ENCODE peak calls at places on chromosomes 6 and 20, in six cellular contexts. Q is esophagus squamous epithelium, G is GM06990, J is HFF-Myc, F is GM23248, C is brain microvascular endothelial cell. V is an unnamed sample.

GRCh38 chr6:27312146-27312949 is at the start of gene POM121L2:
- DNase-seq in F (peak; percentile 62), G (peak; percentile 66), J (no peak), C (peak; percentile 59), Q (no peak), V (no peak)

GRCh38 chr6:166473886-166474596 is 91.3 kb upstream of the MPC1 start:
- DNase-seq in Q (no peak), G (no peak), J (no peak), C (no peak), F (no peak), V (no peak)

GRCh38 chr6:98927534-98927933 is 20.2 kb downstream of the FBXL4 start:
- DNase-seq in G (no peak), Q (no peak), C (no peak), F (no peak), J (no peak), V (no peak)

GRCh38 chr20:46894971-46895905 is 595 bp downstream of the EYA2 start:
- DNase-seq in C (no peak), G (no peak), J (no peak), F (peak; percentile 41), Q (no peak), V (no peak)

GRCh38 chr6:145699462-145699861 is 35.9 kb downstream of the EPM2A start:
- DNase-seq in G (no peak), C (peak; percentile 69), J (no peak), Q (no peak), F (peak; percentile 72), V (peak; percentile 10)

GRCh38 chr6:41040101-41040910 is 1.3 kb upstream of the UNC5CL start:
- DNase-seq in G (no peak), J (no peak), C (no peak), Q (no peak), F (peak; percentile 38), V (no peak)

GRCh38 chr6:3615391-3616380 is 135.8 kb downstream of the PXDC1 start:
- DNase-seq in F (no peak), J (no peak), Q (no peak), C (no peak), G (no peak), V (no peak)

GRCh38 chr6:44431118-44431725 is 43.7 kb downstream of the CDC5L start:
- DNase-seq in Q (no peak), G (no peak), F (peak; percentile 80), C (peak; percentile 65), J (peak; percentile 52), V (peak; percentile 43)

GRCh38 chr20:38450412-38450975 is 15.4 kb upstream of the SNHG17 start:
- DNase-seq in F (peak; percentile 77), G (no peak), Q (no peak), J (no peak), C (peak; percentile 88), V (no peak)

GRCh38 chr6:9647043-9647520 is 767.8 kb downstream of the TFAP2A start:
- DNase-seq in C (no peak), G (no peak), J (no peak), F (no peak), Q (no peak), V (no peak)

GRCh38 chr20:22763257-22763906 is 179.0 kb upstream of the FOXA2 start:
- DNase-seq in G (no peak), F (peak; percentile 40), C (peak; percentile 47), Q (no peak), J (no peak), V (no peak)

GRCh38 chr6:53751417-53751816 is 43.4 kb upstream of the LRRC1 start:
- DNase-seq in G (no peak), Q (no peak), J (no peak), F (no peak), C (no peak), V (no peak)

GRCh38 chr6:159217595-159218275 is 48.5 kb downstream of the FNDC1 start:
- DNase-seq in G (peak; percentile 24), C (peak; percentile 36), J (peak; percentile 29), F (peak; percentile 82), Q (no peak), V (peak; percentile 3)

GRCh38 chr6:54929245-54929909 is 82.8 kb downstream of the FAM83B start:
- DNase-seq in Q (no peak), G (no peak), C (no peak), J (no peak), F (no peak), V (no peak)

GRCh38 chr20:60108397-60108796 is 150.2 kb downstream of the CDH26 start:
- DNase-seq in C (peak; percentile 60), G (no peak), Q (no peak), J (peak; percentile 25), F (no peak), V (no peak)

GRCh38 chr6:15776458-15776980 is 113.7 kb upstream of the DTNBP1 start:
- DNase-seq in J (no peak), Q (no peak), C (no peak), F (no peak), G (peak; percentile 39), V (no peak)

GRCh38 chr20:44651507-44652373 is at the start of gene ADA:
- DNase-seq in G (peak; percentile 69), Q (no peak), C (peak; percentile 25), F (peak; percentile 79), J (no peak), V (no peak)

GRCh38 chr20:24651171-24651972 is 181.9 kb downstream of the SYNDIG1 start:
- DNase-seq in Q (no peak), G (no peak), C (peak; percentile 63), F (peak; percentile 92), J (no peak), V (peak; percentile 77)

GRCh38 chr6:105431226-105431625 is 28.3 kb upstream of the PREP start:
- DNase-seq in C (peak; percentile 40), J (no peak), G (no peak), F (peak; percentile 70), Q (no peak), V (peak; percentile 15)

GRCh38 chr6:4967301-4968030 is 36.4 kb downstream of the RPP40 start:
- DNase-seq in F (no peak), C (no peak), Q (no peak), G (no peak), J (no peak), V (no peak)

GRCh38 chr6:20661721-20662120 is 127.5 kb downstream of the CDKAL1 start:
- DNase-seq in G (no peak), J (no peak), C (no peak), Q (no peak), F (peak; percentile 3), V (no peak)

GRCh38 chr6:34560366-34561226 is 4.5 kb upstream of the SPDEF start:
- DNase-seq in C (peak; percentile 44), F (peak; percentile 51), Q (no peak), G (no peak), J (peak; percentile 10), V (no peak)

GRCh38 chr6:96153775-96154174 is 138.0 kb downstream of the FUT9 start:
- DNase-seq in J (no peak), G (no peak), C (no peak), Q (no peak), F (no peak), V (no peak)

GRCh38 chr6:711925-712324 is 19.0 kb upstream of the EXOC2 start:
- DNase-seq in G (no peak), Q (no peak), C (no peak), F (no peak), J (no peak), V (no peak)
- H3K4me3 ChIP-seq in G (no peak overlapping the region), Q (no peak overlapping the region), C (no peak overlapping the region), F (no peak overlapping the region), J (no peak overlapping the region), V (no peak overlapping the region)

GRCh38 chr20:1364106-1364505 is 28.7 kb downstream of the FKBP1A start:
- DNase-seq in F (no peak), Q (no peak), G (no peak), C (no peak), J (no peak), V (no peak)

GRCh38 chr20:1362484-1362883 is 30.4 kb downstream of the FKBP1A start:
- DNase-seq in F (no peak), Q (no peak), G (no peak), J (no peak), C (no peak), V (no peak)

GRCh38 chr20:1360094-1360493 is 31.2 kb upstream of the SDCBP2 start:
- DNase-seq in Q (no peak), J (no peak), G (no peak), C (no peak), F (no peak), V (no peak)

GRCh38 chr20:1367479-1367878 is 25.4 kb downstream of the FKBP1A start:
- DNase-seq in G (no peak), Q (no peak), F (no peak), J (no peak), C (no peak), V (no peak)

GRCh38 chr20:1363522-1363921 is 29.3 kb downstream of the FKBP1A start:
- DNase-seq in Q (no peak), C (no peak), G (no peak), J (no peak), F (no peak), V (no peak)
- H3K4me3 ChIP-seq in Q (no peak overlapping the region), C (no peak overlapping the region), G (no peak overlapping the region), J (no peak overlapping the region), F (no peak overlapping the region), V (no peak overlapping the region)

GRCh38 chr20:35617397-35618031 is 1.9 kb downstream of the SPAG4 start:
- DNase-seq in C (peak; percentile 48), Q (no peak), G (peak; percentile 73), F (peak; percentile 69), J (no peak), V (no peak)

GRCh38 chr20:35616465-35617396 is 1.1 kb downstream of the SPAG4 start:
- DNase-seq in Q (peak; percentile 63), C (peak; percentile 86), G (peak; percentile 78), F (peak; percentile 93), J (peak; percentile 21), V (peak; percentile 98)

GRCh38 chr20:35618032-35618371 is 2.4 kb downstream of the SPAG4 start:
- DNase-seq in C (no peak), G (no peak), F (no peak), J (no peak), Q (no peak), V (no peak)

GRCh38 chr20:35619196-35620095 is 3.8 kb downstream of the SPAG4 start:
- DNase-seq in J (peak; percentile 45), C (peak; percentile 72), Q (peak; percentile 25), F (peak; percentile 86), G (peak; percentile 87), V (peak; percentile 54)

DNA sequence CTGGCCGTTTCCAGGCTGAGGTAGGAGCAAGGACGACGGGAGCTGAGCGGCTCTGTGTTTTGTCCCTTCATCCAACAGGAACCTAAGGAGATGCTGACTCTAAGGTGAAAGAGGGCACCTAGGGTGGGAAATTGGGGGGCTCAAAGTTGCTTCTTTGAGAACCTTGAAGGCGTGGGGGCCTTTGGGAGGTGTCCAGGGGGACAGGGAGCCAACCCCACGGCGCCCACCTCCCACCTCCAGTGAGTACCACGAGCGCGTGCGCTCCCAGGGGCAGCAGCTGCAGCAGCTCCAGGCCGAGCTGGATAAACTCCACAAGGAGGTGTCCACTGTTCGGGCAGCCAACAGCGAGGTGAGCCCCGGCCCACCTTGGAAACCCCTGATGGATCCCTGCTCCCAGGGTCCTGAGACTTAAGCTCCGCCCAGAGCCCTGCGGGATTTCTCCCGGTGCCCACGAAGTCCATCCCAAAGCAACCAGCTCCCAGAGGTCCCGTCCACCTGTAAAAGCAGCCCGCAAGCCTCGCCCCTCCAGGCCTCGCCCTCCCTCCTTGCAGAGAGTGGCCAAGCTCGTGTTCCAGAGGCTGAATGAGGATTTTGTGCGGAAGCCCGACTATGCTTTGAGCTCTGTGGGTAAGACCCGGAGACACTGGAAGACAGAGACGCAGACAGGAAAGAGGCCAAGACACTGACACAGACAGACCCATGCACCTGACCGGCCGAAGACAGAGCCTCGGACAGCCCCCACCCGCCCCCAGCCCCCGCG is 2.9 kb downstream of the SPAG4 start:
- DNase-seq in G (no peak), C (peak; percentile 26), Q (no peak), J (no peak), F (peak; percentile 62), V (no peak)
- H3K4me3 ChIP-seq in G (peak overlapping the region; percentile 74), C (peak overlapping the region; percentile 61), Q (peak overlapping the region; percentile 31), J (peak overlapping the region; percentile 40), F (peak overlapping the region; percentile 72), V (peak overlapping the region; percentile 64)

GRCh38 chr20:32051720-32052089 is 337 bp upstream of the HCK start:
- DNase-seq in F (no peak), Q (no peak), J (no peak), C (no peak), G (no peak), V (no peak)
- H3K4me3 ChIP-seq in F (no peak overlapping the region), Q (no peak overlapping the region), J (no peak overlapping the region), C (no peak overlapping the region), G (peak overlapping the region; percentile 71), V (no peak overlapping the region)

V was measured in AG04450.